ENCODE peak calls at places on chromosomes 11 and 22, in seven cellular contexts. One of them, this sample, is unnamed.

GRCh38 chr11:68950268-68950667 is 30.5 kb downstream of the MRGPRD start:
- DNase-seq in cardiac fibroblast: peak
- DNase-seq in B cell: peak
- DNase-seq in thoracic aorta: no peak
- DNase-seq in HFF-Myc: peak
- DNase-seq in lower lobe of right lung: no peak
- DNase-seq in upper lobe of right lung: no peak
- DNase-seq in this sample: no peak

GRCh38 chr11:124119103-124119502 is 3.9 kb downstream of the VWA5A start:
- DNase-seq in B cell: no peak
- DNase-seq in thoracic aorta: no peak
- DNase-seq in upper lobe of right lung: no peak
- DNase-seq in lower lobe of right lung: no peak
- DNase-seq in HFF-Myc: no peak
- DNase-seq in cardiac fibroblast: no peak
- DNase-seq in this sample: no peak

GRCh38 chr11:1455763-1456060 is 30.9 kb downstream of the MOB2 start:
- DNase-seq in cardiac fibroblast: no peak
- DNase-seq in upper lobe of right lung: no peak
- DNase-seq in HFF-Myc: no peak
- DNase-seq in B cell: no peak
- DNase-seq in lower lobe of right lung: no peak
- DNase-seq in thoracic aorta: no peak
- DNase-seq in this sample: no peak

GRCh38 chr11:23590909-23591308 is 730.6 kb upstream of the CCDC179 start:
- DNase-seq in HFF-Myc: no peak
- DNase-seq in upper lobe of right lung: no peak
- DNase-seq in cardiac fibroblast: no peak
- DNase-seq in thoracic aorta: no peak
- DNase-seq in lower lobe of right lung: no peak
- DNase-seq in B cell: no peak
- DNase-seq in this sample: no peak

GRCh38 chr22:39405346-39406085 is 5.9 kb downstream of the TAB1 start:
- DNase-seq in cardiac fibroblast: peak
- DNase-seq in upper lobe of right lung: no peak
- DNase-seq in B cell: no peak
- DNase-seq in HFF-Myc: no peak
- DNase-seq in thoracic aorta: peak
- DNase-seq in lower lobe of right lung: no peak
- DNase-seq in this sample: no peak

GRCh38 chr22:17724678-17725464 is 49.4 kb downstream of the BID start:
- DNase-seq in HFF-Myc: no peak
- DNase-seq in cardiac fibroblast: no peak
- DNase-seq in thoracic aorta: no peak
- DNase-seq in upper lobe of right lung: no peak
- DNase-seq in lower lobe of right lung: no peak
- DNase-seq in B cell: no peak
- DNase-seq in this sample: no peak

GRCh38 chr11:13215157-13215556 is 62.4 kb upstream of the BMAL1 start:
- DNase-seq in cardiac fibroblast: peak
- DNase-seq in thoracic aorta: no peak
- DNase-seq in HFF-Myc: no peak
- DNase-seq in B cell: no peak
- DNase-seq in lower lobe of right lung: no peak
- DNase-seq in upper lobe of right lung: no peak
- DNase-seq in this sample: no peak

GRCh38 chr22:32920032-32920628 is 118.6 kb downstream of the TIMP3 start:
- DNase-seq in B cell: no peak
- DNase-seq in lower lobe of right lung: no peak
- DNase-seq in thoracic aorta: no peak
- DNase-seq in HFF-Myc: no peak
- DNase-seq in cardiac fibroblast: peak
- DNase-seq in upper lobe of right lung: no peak
- DNase-seq in this sample: no peak

GRCh38 chr11:221998-222789 is 13.9 kb downstream of the SIRT3 start:
- DNase-seq in B cell: peak
- DNase-seq in upper lobe of right lung: no peak
- DNase-seq in lower lobe of right lung: no peak
- DNase-seq in cardiac fibroblast: no peak
- DNase-seq in thoracic aorta: no peak
- DNase-seq in HFF-Myc: no peak
- DNase-seq in this sample: no peak

GRCh38 chr11:128411149-128411548 is 176.2 kb downstream of the ETS1 start:
- DNase-seq in thoracic aorta: no peak
- DNase-seq in upper lobe of right lung: no peak
- DNase-seq in HFF-Myc: no peak
- DNase-seq in B cell: no peak
- DNase-seq in cardiac fibroblast: no peak
- DNase-seq in lower lobe of right lung: no peak
- DNase-seq in this sample: no peak

GRCh38 chr22:29394931-29395581 is 6.7 kb upstream of the AP1B1 start:
- DNase-seq in thoracic aorta: no peak
- DNase-seq in lower lobe of right lung: peak
- DNase-seq in B cell: peak
- DNase-seq in upper lobe of right lung: peak
- DNase-seq in HFF-Myc: peak
- DNase-seq in cardiac fibroblast: peak
- DNase-seq in this sample: peak

GRCh38 chr11:59756496-59756840 is 1.3 kb downstream of the STX3 start:
- DNase-seq in HFF-Myc: no peak
- DNase-seq in B cell: no peak
- DNase-seq in upper lobe of right lung: no peak
- DNase-seq in cardiac fibroblast: peak
- DNase-seq in thoracic aorta: no peak
- DNase-seq in lower lobe of right lung: no peak
- DNase-seq in this sample: no peak

GRCh38 chr11:59754494-59754858 is 700 bp upstream of the STX3 start:
- DNase-seq in B cell: peak
- DNase-seq in upper lobe of right lung: no peak
- DNase-seq in lower lobe of right lung: peak
- DNase-seq in HFF-Myc: no peak
- DNase-seq in thoracic aorta: no peak
- DNase-seq in cardiac fibroblast: no peak
- DNase-seq in this sample: peak

GRCh38 chr11:59756845-59757244 is 1.7 kb downstream of the STX3 start:
- DNase-seq in cardiac fibroblast: peak
- DNase-seq in HFF-Myc: no peak
- DNase-seq in lower lobe of right lung: peak
- DNase-seq in thoracic aorta: no peak
- DNase-seq in B cell: no peak
- DNase-seq in upper lobe of right lung: no peak
- DNase-seq in this sample: no peak

GRCh38 chr11:59754859-59755700 is at the start of gene STX3:
- DNase-seq in cardiac fibroblast: peak
- DNase-seq in upper lobe of right lung: peak
- DNase-seq in thoracic aorta: no peak
- DNase-seq in HFF-Myc: no peak
- DNase-seq in B cell: peak
- DNase-seq in lower lobe of right lung: peak
- DNase-seq in this sample: peak

DNA sequence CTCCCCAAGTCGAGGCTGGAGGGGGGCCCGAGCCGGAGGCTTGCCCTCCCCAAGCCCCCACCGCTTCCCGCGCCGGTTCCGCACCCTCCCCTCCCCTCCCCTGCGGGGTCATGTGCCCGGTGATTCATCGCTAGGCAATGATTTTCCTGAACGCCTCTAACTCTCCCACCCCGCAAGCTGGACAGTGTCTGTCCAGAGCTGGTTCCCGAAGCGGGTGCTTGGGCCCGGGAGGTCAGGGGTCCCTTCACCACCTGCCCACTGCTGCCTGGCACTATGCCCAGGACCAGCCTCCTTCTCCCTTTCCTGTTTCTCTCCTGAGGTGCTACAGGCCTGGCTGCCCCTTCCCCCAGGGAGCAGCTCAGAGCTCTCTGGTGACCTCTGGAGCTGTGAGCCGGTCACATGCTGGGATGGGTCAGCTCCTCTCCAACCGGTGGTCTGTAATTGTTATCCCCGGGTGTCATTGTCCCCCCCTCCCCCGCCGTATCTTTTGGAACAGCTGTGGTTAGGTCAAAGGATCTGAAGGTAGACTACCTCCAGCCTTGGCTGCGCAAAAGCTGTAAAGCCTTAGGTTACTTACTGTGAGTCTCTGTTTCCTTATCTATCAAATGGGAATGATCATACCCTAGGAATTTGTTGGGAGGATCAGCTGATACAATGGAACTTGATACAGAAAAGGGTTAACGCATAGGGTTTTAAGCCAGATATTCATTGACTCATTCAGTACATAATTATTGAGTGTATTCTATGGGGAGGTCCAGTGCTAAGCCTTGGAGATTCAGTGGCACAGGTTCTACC is 722 bp downstream of the STX3 start:
- DNase-seq in HFF-Myc: no peak
- DNase-seq in upper lobe of right lung: peak
- DNase-seq in thoracic aorta: peak
- DNase-seq in B cell: peak
- DNase-seq in cardiac fibroblast: peak
- DNase-seq in lower lobe of right lung: peak
- DNase-seq in this sample: peak
- TF ChIP-seq CTCF in HFF-Myc: no peak
- TF ChIP-seq CTCF in upper lobe of right lung: no peak
- TF ChIP-seq CTCF in thoracic aorta: no peak
- TF ChIP-seq CTCF in B cell: no peak
- TF ChIP-seq CTCF in cardiac fibroblast: no peak
- TF ChIP-seq CTCF in lower lobe of right lung: no peak
- TF ChIP-seq CTCF in this sample: no peak

GRCh38 chr11:40722179-40722795 is 737.2 kb downstream of the LRRC4C start:
- DNase-seq in cardiac fibroblast: peak
- DNase-seq in upper lobe of right lung: no peak
- DNase-seq in B cell: no peak
- DNase-seq in HFF-Myc: no peak
- DNase-seq in lower lobe of right lung: no peak
- DNase-seq in thoracic aorta: no peak
- DNase-seq in this sample: no peak
- TF ChIP-seq CTCF in cardiac fibroblast: peak
- TF ChIP-seq CTCF in upper lobe of right lung: peak
- TF ChIP-seq CTCF in B cell: peak
- TF ChIP-seq CTCF in HFF-Myc: peak
- TF ChIP-seq CTCF in lower lobe of right lung: peak
- TF ChIP-seq CTCF in thoracic aorta: no peak
- TF ChIP-seq CTCF in this sample: no peak

DNA sequence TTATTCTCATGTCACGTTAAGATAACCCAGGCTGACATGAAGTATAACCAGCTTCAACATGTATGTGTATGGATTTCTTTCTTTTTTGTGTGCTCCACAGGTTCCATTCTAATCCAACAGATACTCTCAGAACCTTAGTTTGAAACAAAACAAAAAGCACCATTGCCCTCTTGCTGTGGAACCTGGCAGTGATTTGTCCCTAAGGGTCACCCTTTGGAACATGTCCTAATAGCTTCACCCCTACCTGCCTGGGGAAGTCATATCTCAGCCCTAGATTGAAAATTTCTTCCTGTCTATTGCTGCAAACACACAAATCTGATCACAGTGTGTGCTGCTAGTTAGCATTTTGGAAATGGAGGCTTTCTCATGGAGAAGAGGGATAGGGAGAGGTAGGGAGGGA is 11.4 kb upstream of the CADM1 start:
- DNase-seq in lower lobe of right lung: no peak
- DNase-seq in thoracic aorta: no peak
- DNase-seq in B cell: no peak
- DNase-seq in HFF-Myc: no peak
- DNase-seq in cardiac fibroblast: no peak
- DNase-seq in upper lobe of right lung: no peak
- DNase-seq in this sample: no peak
- TF ChIP-seq CTCF in lower lobe of right lung: no peak
- TF ChIP-seq CTCF in thoracic aorta: no peak
- TF ChIP-seq CTCF in B cell: no peak
- TF ChIP-seq CTCF in HFF-Myc: no peak
- TF ChIP-seq CTCF in cardiac fibroblast: no peak
- TF ChIP-seq CTCF in upper lobe of right lung: no peak
- TF ChIP-seq CTCF in this sample: no peak

GRCh38 chr11:114257621-114258558 is 38.3 kb upstream of the NNMT start:
- DNase-seq in thoracic aorta: no peak
- DNase-seq in B cell: no peak
- DNase-seq in cardiac fibroblast: peak
- DNase-seq in HFF-Myc: no peak
- DNase-seq in lower lobe of right lung: peak
- DNase-seq in upper lobe of right lung: peak
- DNase-seq in this sample: no peak
- TF ChIP-seq CTCF in thoracic aorta: no peak
- TF ChIP-seq CTCF in B cell: no peak
- TF ChIP-seq CTCF in cardiac fibroblast: peak
- TF ChIP-seq CTCF in HFF-Myc: no peak
- TF ChIP-seq CTCF in lower lobe of right lung: peak
- TF ChIP-seq CTCF in upper lobe of right lung: peak
- TF ChIP-seq CTCF in this sample: no peak

GRCh38 chr11:82229346-82229745 is 504.3 kb downstream of the FAM181B start:
- DNase-seq in HFF-Myc: no peak
- DNase-seq in lower lobe of right lung: no peak
- DNase-seq in thoracic aorta: no peak
- DNase-seq in cardiac fibroblast: peak
- DNase-seq in B cell: no peak
- DNase-seq in upper lobe of right lung: no peak
- DNase-seq in this sample: no peak

GRCh38 chr11:82225502-82225901 is 508.2 kb downstream of the FAM181B start:
- DNase-seq in HFF-Myc: no peak
- DNase-seq in cardiac fibroblast: no peak
- DNase-seq in upper lobe of right lung: no peak
- DNase-seq in lower lobe of right lung: no peak
- DNase-seq in thoracic aorta: no peak
- DNase-seq in B cell: no peak
- DNase-seq in this sample: no peak

DNA sequence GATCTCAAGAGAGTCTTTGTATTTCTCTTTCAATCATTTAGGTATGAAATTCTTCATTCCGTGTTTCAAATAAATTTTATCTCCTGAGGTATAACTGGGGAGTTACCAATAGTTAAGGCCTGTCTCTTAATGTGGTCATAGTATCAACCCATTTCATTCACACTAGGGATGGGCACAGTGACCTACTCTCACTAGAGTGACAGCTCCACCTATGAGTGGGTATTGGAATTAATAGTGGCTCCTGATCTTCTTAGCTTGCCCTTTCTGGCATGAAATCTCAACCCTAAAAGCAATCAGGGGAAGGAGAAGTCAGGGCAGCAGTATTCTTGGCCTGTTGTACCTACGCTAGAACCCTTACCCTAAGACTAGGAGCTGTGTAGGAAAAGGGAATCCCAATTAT is 507.7 kb downstream of the FAM181B start:
- DNase-seq in lower lobe of right lung: no peak
- DNase-seq in B cell: no peak
- DNase-seq in upper lobe of right lung: no peak
- DNase-seq in cardiac fibroblast: no peak
- DNase-seq in HFF-Myc: no peak
- DNase-seq in thoracic aorta: no peak
- DNase-seq in this sample: no peak
- TF ChIP-seq CTCF in lower lobe of right lung: no peak
- TF ChIP-seq CTCF in B cell: no peak
- TF ChIP-seq CTCF in upper lobe of right lung: no peak
- TF ChIP-seq CTCF in cardiac fibroblast: no peak
- TF ChIP-seq CTCF in HFF-Myc: no peak
- TF ChIP-seq CTCF in thoracic aorta: no peak
- TF ChIP-seq CTCF in this sample: no peak

DNA sequence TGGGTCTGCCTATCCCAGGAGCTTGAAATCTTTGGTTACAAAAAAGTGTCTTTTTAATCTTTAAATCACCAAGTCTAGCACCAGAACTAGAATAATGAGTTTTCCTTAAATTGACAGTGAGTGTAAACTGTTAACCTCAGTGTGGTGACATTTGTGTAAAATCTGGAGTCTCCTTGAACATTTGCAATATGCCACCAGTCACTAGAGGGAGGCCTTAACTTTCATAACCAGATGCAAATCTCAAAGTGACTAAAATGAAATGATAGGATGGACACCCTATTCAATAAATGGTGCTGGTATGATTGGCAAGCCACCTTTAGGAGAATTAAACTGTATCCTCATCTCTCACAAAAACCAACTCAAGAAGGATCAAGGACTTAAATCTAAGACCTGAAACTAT is 8.3 kb upstream of the SCGB1D2 start:
- DNase-seq in lower lobe of right lung: no peak
- DNase-seq in cardiac fibroblast: peak
- DNase-seq in B cell: no peak
- DNase-seq in HFF-Myc: no peak
- DNase-seq in thoracic aorta: no peak
- DNase-seq in upper lobe of right lung: no peak
- DNase-seq in this sample: no peak
- TF ChIP-seq CTCF in lower lobe of right lung: no peak
- TF ChIP-seq CTCF in cardiac fibroblast: peak
- TF ChIP-seq CTCF in B cell: no peak
- TF ChIP-seq CTCF in HFF-Myc: peak
- TF ChIP-seq CTCF in thoracic aorta: no peak
- TF ChIP-seq CTCF in upper lobe of right lung: no peak
- TF ChIP-seq CTCF in this sample: no peak